ENCODE peak calls at places on chromosomes 7 and 10, in six cellular contexts. X is WERI-Rb-1, Q is GM12865, Y is RWPE1, Z is fibroblast of pulmonary artery, T is OCI-LY7. P is an unnamed sample.

GRCh38 chr7:17368856-17369520 is 70.5 kb downstream of the AHR start:
- DNase-seq in X (no peak), Q (no peak), Y (peak), Z (no peak), T (no peak), P (no peak)

GRCh38 chr7:120985839-120986238 is 2.7 kb upstream of the CPED1 start:
- DNase-seq in X (no peak), Q (no peak), Y (no peak), Z (no peak), T (no peak), P (no peak)

GRCh38 chr10:102302611-102303010 is 57.3 kb downstream of the GBF1 start:
- DNase-seq in X (no peak), Q (no peak), Y (no peak), Z (peak), T (no peak), P (no peak)

GRCh38 chr10:103691723-103692380 is 163.5 kb downstream of the SH3PXD2A start:
- DNase-seq in X (no peak), Q (peak), Y (no peak), Z (no peak), T (peak), P (no peak)

GRCh38 chr10:83968052-83968451 is 171.3 kb upstream of the GHITM start:
- DNase-seq in X (no peak), Q (no peak), Y (no peak), Z (no peak), T (no peak), P (no peak)

GRCh38 chr7:95435422-95435780 is 573 bp upstream of the PON2 start:
- DNase-seq in X (no peak), Q (peak), Y (no peak), Z (no peak), T (no peak), P (no peak)

GRCh38 chr7:5350174-5350463 is 67.4 kb downstream of the SLC29A4 start:
- DNase-seq in X (no peak), Q (no peak), Y (no peak), Z (no peak), T (no peak), P (no peak)

GRCh38 chr10:62805139-62806092 is 896 bp downstream of the ADO start:
- DNase-seq in X (peak), Q (peak), Y (peak), Z (peak), T (peak), P (peak)

GRCh38 chr7:25216837-25217236 is 11.4 kb downstream of the NPVF start:
- DNase-seq in X (no peak), Q (peak), Y (peak), Z (peak), T (peak), P (peak)

GRCh38 chr7:26195867-26196266 is 4.7 kb downstream of the HNRNPA2B1 start:
- DNase-seq in X (no peak), Q (no peak), Y (no peak), Z (no peak), T (no peak), P (no peak)

GRCh38 chr10:132973903-132974241 is 31.5 kb upstream of the CFAP46 start:
- DNase-seq in X (no peak), Q (no peak), Y (no peak), Z (no peak), T (no peak), P (no peak)

GRCh38 chr7:95027181-95027872 is 119.9 kb downstream of the PPP1R9A start:
- DNase-seq in X (no peak), Q (peak), Y (no peak), Z (no peak), T (no peak), P (no peak)

GRCh38 chr10:16360001-16360400 is 76.8 kb upstream of the PTER start:
- DNase-seq in X (no peak), Q (no peak), Y (no peak), Z (no peak), T (no peak), P (peak)

GRCh38 chr10:21525367-21526183 is at the start of gene SKIDA1:
- DNase-seq in X (peak), Q (peak), Y (peak), Z (peak), T (peak), P (peak)

GRCh38 chr7:121392277-121393004 is 3.7 kb downstream of the FAM3C start:
- DNase-seq in X (no peak), Q (no peak), Y (no peak), Z (no peak), T (no peak), P (no peak)

GRCh38 chr7:45888185-45888992 is at the start of gene IGFBP1:
- DNase-seq in X (peak), Q (peak), Y (no peak), Z (peak), T (no peak), P (no peak)

GRCh38 chr10:46240684-46241565 is 45.9 kb upstream of the ANTXRL start:
- DNase-seq in X (no peak), Q (peak), Y (no peak), Z (no peak), T (no peak), P (no peak)

GRCh38 chr10:78853864-78854263 is 214.9 kb upstream of the ZMIZ1 start:
- DNase-seq in X (no peak), Q (no peak), Y (no peak), Z (no peak), T (no peak), P (no peak)

GRCh38 chr10:110737886-110738634 is 93.9 kb downstream of the RBM20 start:
- DNase-seq in X (no peak), Q (no peak), Y (no peak), Z (peak), T (no peak), P (no peak)

GRCh38 chr10:2576892-2577291 is 490.5 kb upstream of the PFKP start:
- DNase-seq in X (no peak), Q (no peak), Y (no peak), Z (no peak), T (no peak), P (no peak)

GRCh38 chr10:110632591-110633215 is 11.4 kb upstream of the RBM20 start:
- DNase-seq in X (no peak), Q (no peak), Y (peak), Z (no peak), T (no peak), P (peak)

GRCh38 chr10:71475243-71475871 is 78.6 kb downstream of the CDH23 start:
- DNase-seq in X (peak), Q (no peak), Y (no peak), Z (no peak), T (peak), P (no peak)

GRCh38 chr7:112571852-112572607 is 91.2 kb downstream of the LSMEM1 start:
- DNase-seq in X (no peak), Q (no peak), Y (no peak), Z (no peak), T (peak), P (no peak)

GRCh38 chr10:127878474-127879055 is 14.2 kb downstream of the CLRN3 start:
- DNase-seq in X (no peak), Q (no peak), Y (no peak), Z (no peak), T (no peak), P (no peak)

GRCh38 chr10:44780461-44780860 is 130.7 kb upstream of the TMEM72 start:
- DNase-seq in X (no peak), Q (no peak), Y (no peak), Z (peak), T (no peak), P (no peak)

GRCh38 chr7:17665029-17665428 is 275.3 kb downstream of the SNX13 start:
- DNase-seq in X (no peak), Q (no peak), Y (no peak), Z (no peak), T (no peak), P (no peak)

GRCh38 chr10:102799691-102800435 is 37.4 kb downstream of the CYP17A1 start:
- DNase-seq in X (no peak), Q (no peak), Y (no peak), Z (no peak), T (no peak), P (no peak)

GRCh38 chr10:60883187-60883586 is 60.8 kb downstream of the RHOBTB1 start:
- DNase-seq in X (peak), Q (peak), Y (peak), Z (peak), T (peak), P (peak)

GRCh38 chr10:34081948-34082347 is 733.1 kb downstream of the PARD3 start:
- DNase-seq in X (no peak), Q (no peak), Y (no peak), Z (no peak), T (no peak), P (no peak)

GRCh38 chr10:76037531-76037930 is 606.1 kb downstream of the LRMDA start:
- DNase-seq in X (no peak), Q (no peak), Y (no peak), Z (no peak), T (no peak), P (no peak)

GRCh38 chr10:76038696-76039095 is 607.3 kb downstream of the LRMDA start:
- DNase-seq in X (no peak), Q (no peak), Y (no peak), Z (no peak), T (no peak), P (no peak)

GRCh38 chr10:76040830-76041220 is 609.4 kb downstream of the LRMDA start:
- DNase-seq in X (no peak), Q (no peak), Y (no peak), Z (no peak), T (no peak), P (no peak)

GRCh38 chr10:76036962-76037361 is 605.5 kb downstream of the LRMDA start:
- DNase-seq in X (no peak), Q (no peak), Y (no peak), Z (no peak), T (no peak), P (peak)

DNA sequence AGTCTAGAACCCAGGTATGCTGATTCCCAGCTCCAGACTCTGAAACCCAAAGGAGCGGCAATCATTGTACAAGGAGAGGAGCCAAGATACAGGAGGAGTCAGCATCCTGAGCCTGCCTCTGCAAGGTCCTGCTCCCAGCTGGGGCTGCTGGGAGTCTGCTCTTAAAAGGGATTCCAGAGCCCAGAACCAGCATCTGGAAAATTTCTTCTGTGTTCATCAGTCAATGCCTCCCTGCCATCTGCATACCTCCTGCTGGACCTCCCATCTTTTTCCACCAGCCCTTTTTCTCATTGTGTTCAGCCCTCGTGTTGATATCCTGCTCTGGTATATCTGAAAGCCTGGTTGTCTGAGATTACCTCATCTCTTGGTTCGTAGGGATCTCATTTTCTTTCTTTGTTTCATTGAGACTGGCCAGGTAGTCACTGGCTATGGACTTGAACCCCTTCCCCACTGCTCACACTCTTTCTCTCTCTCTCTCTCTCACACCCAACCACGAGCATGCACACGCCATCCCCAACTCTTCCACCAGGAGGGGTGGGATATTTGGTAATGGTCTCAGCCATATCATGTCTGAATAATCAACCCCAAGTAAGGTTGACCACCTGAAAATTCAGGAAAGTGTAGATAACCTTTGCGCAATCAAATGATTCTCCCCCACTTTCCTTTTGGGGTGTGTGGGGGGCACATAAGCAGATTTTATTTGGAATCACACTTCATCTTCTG is 608.8 kb downstream of the LRMDA start:
- DNase-seq in X (peak), Q (no peak), Y (no peak), Z (no peak), T (no peak), P (no peak)
- TF ChIP-seq CTCF in X (peak), Q (no peak), Y (no peak), Z (peak), T (no peak), P (peak)

GRCh38 chr7:92179393-92179924 is 517 bp upstream of the LRRD1 start:
- DNase-seq in X (no peak), Q (no peak), Y (no peak), Z (no peak), T (no peak), P (no peak)
- TF ChIP-seq CTCF in X (no peak), Q (no peak), Y (no peak), Z (no peak), T (no peak), P (no peak)

DNA sequence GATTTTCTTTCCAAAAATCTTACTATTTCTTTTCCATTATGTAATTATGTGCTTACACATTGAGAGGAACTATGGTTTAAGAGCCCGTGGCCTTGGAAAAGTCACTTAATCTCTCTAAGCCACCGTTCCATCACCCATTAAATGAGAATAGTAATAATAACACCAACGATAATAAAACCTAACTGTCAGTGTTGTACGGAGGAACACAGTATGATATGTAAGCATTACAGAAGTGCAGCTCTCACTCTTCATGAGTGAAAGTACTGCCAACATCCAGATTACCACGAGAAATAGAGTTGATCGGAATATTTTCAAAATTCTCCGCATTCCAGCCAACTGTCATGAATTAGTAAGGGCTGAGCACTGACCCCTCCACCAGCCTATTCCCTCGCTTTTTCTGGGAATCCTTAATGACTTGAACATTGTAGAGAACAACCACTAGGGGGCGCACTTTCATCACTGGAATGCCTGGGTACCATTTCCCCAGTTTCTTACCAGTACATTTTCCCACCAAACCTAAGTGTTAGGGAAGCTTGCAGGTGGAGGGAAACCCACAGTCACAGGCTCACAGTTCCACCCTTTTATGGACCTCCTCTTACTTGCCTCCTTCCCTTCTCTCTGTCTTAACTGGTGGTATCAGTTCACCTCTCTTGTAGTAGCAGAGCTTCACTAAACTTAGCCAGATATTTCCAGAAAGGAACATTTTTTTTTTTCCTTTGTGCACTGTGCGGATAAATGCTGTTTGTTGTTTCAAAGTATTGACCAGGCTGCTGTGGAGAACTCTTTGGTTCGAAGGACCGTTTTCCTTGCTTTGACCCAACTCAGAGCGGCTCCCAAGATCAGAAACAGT is 27.8 kb downstream of the NKX2-3 start:
- DNase-seq in X (peak), Q (peak), Y (peak), Z (peak), T (peak), P (no peak)
- TF ChIP-seq CTCF in X (peak), Q (peak), Y (peak), Z (peak), T (peak), P (peak)

GRCh38 chr7:93620864-93621263 is 46.3 kb upstream of the CALCR start:
- DNase-seq in X (no peak), Q (no peak), Y (no peak), Z (no peak), T (no peak), P (no peak)

GRCh38 chr7:93626869-93627268 is 52.3 kb upstream of the CALCR start:
- DNase-seq in X (no peak), Q (no peak), Y (no peak), Z (no peak), T (no peak), P (no peak)

GRCh38 chr7:93620057-93620456 is 45.5 kb upstream of the CALCR start:
- DNase-seq in X (no peak), Q (no peak), Y (peak), Z (no peak), T (no peak), P (peak)

GRCh38 chr7:93623816-93624215 is 49.3 kb upstream of the CALCR start:
- DNase-seq in X (no peak), Q (no peak), Y (no peak), Z (no peak), T (no peak), P (no peak)

DNA sequence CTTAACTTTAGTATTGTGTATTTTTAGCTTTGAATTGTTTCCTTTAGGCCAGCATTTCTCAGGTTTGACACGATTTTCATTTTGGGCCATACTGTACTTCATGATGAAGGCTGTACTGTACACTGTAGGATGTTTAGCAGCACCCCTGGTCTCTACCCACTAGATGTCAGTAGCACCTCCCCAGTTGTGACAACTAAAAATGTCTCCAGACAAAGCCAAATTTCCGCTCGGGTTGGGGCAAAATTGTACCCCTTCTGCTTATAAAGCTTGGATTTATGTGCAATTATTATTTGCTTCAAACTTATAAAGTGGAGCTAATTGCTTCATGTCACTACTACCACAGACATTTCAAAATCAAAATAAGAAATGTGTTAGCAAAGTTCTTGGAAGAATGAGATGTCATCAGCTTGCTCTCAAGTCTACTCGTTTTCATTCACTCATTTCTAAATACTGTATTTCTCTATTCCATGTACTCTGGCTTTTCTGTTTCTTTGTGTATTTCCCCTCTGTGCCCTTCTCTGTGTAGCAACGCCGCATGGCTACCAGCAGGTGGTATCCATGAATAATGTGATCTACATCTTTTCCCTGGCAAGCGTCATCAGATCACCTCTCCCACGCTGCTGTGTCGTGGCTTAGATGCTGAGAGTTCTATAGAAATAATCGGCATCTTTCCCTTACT is 47.7 kb upstream of the CALCR start:
- DNase-seq in X (peak), Q (peak), Y (peak), Z (peak), T (peak), P (peak)
- TF ChIP-seq CTCF in X (peak), Q (peak), Y (peak), Z (peak), T (peak), P (peak)

DNA sequence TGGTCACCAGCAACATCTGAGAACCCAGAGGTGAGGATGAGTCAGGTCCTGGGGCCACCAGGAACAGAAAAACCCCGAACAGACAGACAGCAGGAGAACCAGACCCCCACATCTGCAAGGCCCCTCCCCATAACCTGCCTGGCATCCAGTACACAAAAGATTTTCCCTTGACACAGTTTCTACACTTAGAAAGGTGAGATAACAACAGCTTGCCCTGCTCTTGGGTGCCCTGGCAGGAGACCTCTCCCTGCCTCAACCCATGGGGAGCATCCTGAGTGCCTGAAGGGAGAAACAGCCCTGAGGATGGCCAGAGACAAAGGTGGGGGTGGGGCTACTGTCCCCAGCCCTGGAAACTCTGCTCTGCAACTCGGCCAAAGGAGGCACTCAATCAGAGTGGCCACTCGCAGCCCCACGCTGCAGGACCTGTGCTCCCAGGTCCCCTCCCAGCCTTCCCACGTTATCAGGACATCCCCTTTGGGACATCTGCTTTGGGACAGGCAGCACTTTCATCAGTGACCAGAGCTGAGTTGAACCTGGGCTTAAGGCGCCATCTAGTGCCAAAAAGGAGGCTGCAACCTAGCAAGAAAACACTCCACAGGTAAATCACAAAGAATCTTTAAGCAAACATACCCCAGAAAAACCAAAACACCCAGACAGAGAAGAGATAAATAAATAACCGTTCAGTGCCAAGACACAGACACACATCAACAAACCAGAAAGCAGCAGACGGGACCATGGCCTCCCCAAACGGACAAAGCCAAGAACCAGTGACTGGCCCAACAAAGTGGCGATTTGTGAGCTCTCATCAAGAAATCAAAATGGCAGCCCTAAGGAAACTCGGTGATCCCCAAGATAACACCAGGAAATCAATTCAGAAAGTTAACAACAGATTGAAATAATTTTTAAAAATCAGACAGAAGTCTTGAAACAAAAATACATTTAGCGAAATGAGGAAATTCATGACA is 233.7 kb downstream of the PTPRN2 start:
- DNase-seq in X (peak), Q (no peak), Y (peak), Z (peak), T (peak), P (no peak)
- TF ChIP-seq CTCF in X (peak), Q (peak), Y (peak), Z (peak), T (peak), P (peak)

P was measured in foreskin keratinocyte.